ENCODE peak calls at places on chromosomes 11 and 22, in four cellular contexts. X is OCI-LY7; G is effector memory CD4-positive, alpha-beta T cell; U is MM.1S. R is an unnamed sample.
A peak's percentile ranks its signal among the peaks of the same experiment; 100 is the strongest.

GRCh38 chr11:11989774-11990744 is 18.4 kb downstream of the DKK3 start:
- DNase-seq in X (no peak), G (no peak), U (no peak), R (no peak)

GRCh38 chr11:1072116-1072820 is 2.4 kb upstream of the MUC2 start:
- DNase-seq in G (no peak), U (no peak), X (no peak), R (peak; percentile 58)

GRCh38 chr11:32109596-32109995 is 18.7 kb downstream of the RCN1 start:
- DNase-seq in X (no peak), G (no peak), U (no peak), R (no peak)

GRCh38 chr22:20562607-20563463 is 55.4 kb downstream of the MED15 start:
- DNase-seq in X (no peak), U (no peak), G (no peak), R (no peak)

GRCh38 chr11:67484847-67485311 is 2.1 kb downstream of the AIP start:
- DNase-seq in X (peak; percentile 85), G (peak; percentile 54), U (no peak), R (no peak)

GRCh38 chr11:20363149-20363499 is 390 bp upstream of the HTATIP2 start:
- DNase-seq in X (no peak), G (no peak), U (no peak), R (no peak)

GRCh38 chr11:66467034-66467659 is 442 bp downstream of the PELI3 start:
- DNase-seq in X (no peak), G (no peak), U (peak; percentile 29), R (no peak)

GRCh38 chr11:118572914-118573550 is 823 bp downstream of the ARCN1 start:
- DNase-seq in U (peak; percentile 28), X (peak; percentile 51), G (peak; percentile 28), R (no peak)

GRCh38 chr11:57779275-57779674 is 17.7 kb downstream of the CTNND1 start:
- DNase-seq in G (no peak), X (no peak), U (no peak), R (no peak)

GRCh38 chr11:29279716-29280115 is 737.1 kb downstream of the KCNA4 start:
- DNase-seq in X (no peak), U (no peak), G (no peak), R (no peak)

GRCh38 chr11:87560352-87560751 is 522.6 kb downstream of the TMEM135 start:
- DNase-seq in G (no peak), U (no peak), X (no peak), R (no peak)

GRCh38 chr22:45006873-45007246 is 2.9 kb downstream of the PHF21B start:
- DNase-seq in U (no peak), G (no peak), X (no peak), R (no peak)

GRCh38 chr11:78961938-78962701 is 387.5 kb upstream of the NARS2 start:
- DNase-seq in G (no peak), U (no peak), X (no peak), R (no peak)

GRCh38 chr11:133945087-133945974 is 11.4 kb downstream of the IGSF9B start:
- DNase-seq in X (no peak), G (peak; percentile 76), U (no peak), R (no peak)

GRCh38 chr11:12674936-12675696 is 895 bp downstream of the TEAD1 start:
- DNase-seq in U (peak; percentile 34), G (no peak), X (peak; percentile 12), R (no peak)

GRCh38 chr11:123493393-123494063 is 63.5 kb downstream of the GRAMD1B start:
- DNase-seq in U (no peak), G (no peak), X (no peak), R (no peak)

GRCh38 chr11:18427240-18427639 is 15.1 kb downstream of the LDHC start:
- DNase-seq in G (no peak), X (no peak), U (no peak), R (no peak)

GRCh38 chr11:65391007-65391406 is 4.6 kb downstream of the FRMD8 start:
- DNase-seq in U (no peak), X (no peak), G (no peak), R (no peak)

GRCh38 chr22:39665229-39665628 is 94.7 kb downstream of the CACNA1I start:
- DNase-seq in G (no peak), U (no peak), X (no peak), R (no peak)

GRCh38 chr11:102869354-102869753 is 5.4 kb downstream of the MMP12 start:
- DNase-seq in X (no peak), U (no peak), G (no peak), R (no peak)

GRCh38 chr22:50626856-50627451 is 998 bp downstream of the ARSA start:
- DNase-seq in X (no peak), U (no peak), G (no peak), R (peak; percentile 50)

GRCh38 chr11:19679952-19680823 is 32.4 kb upstream of the NAV2 start:
- DNase-seq in G (no peak), U (no peak), X (no peak), R (peak; percentile 94)

GRCh38 chr11:1480555-1481482 is 5.8 kb downstream of the MOB2 start:
- DNase-seq in G (no peak), X (no peak), U (no peak), R (no peak)

GRCh38 chr11:125517116-125517804 is 21.2 kb upstream of the FEZ1 start:
- DNase-seq in X (no peak), U (peak; percentile 37), G (no peak), R (no peak)

GRCh38 chr11:4181780-4182721 is 87.5 kb downstream of the RRM1 start:
- DNase-seq in X (peak; percentile 66), G (no peak), U (peak; percentile 78), R (no peak)

GRCh38 chr11:2318123-2318522 is 16.3 kb downstream of the TSPAN32 start:
- DNase-seq in G (no peak), X (no peak), U (no peak), R (no peak)

GRCh38 chr11:130904380-130904779 is 11.9 kb downstream of the SNX19 start:
- DNase-seq in X (no peak), G (no peak), U (peak; percentile 20), R (no peak)

GRCh38 chr11:2271077-2271326 is 614 bp upstream of the ASCL2 start:
- DNase-seq in U (no peak), G (no peak), X (no peak), R (peak; percentile 49)

GRCh38 chr11:62555464-62556092 is 9.0 kb upstream of the AHNAK start:
- DNase-seq in U (peak; percentile 72), X (peak; percentile 52), G (peak; percentile 73), R (no peak)

GRCh38 chr11:62559204-62559603 is 12.6 kb upstream of the AHNAK start:
- DNase-seq in X (no peak), U (no peak), G (no peak), R (no peak)

GRCh38 chr11:62556102-62556871 is 9.7 kb upstream of the AHNAK start:
- DNase-seq in U (peak; percentile 85), X (peak; percentile 62), G (peak; percentile 83), R (peak; percentile 99)

GRCh38 chr11:62558669-62559068 is 12.1 kb upstream of the AHNAK start:
- DNase-seq in G (no peak), X (no peak), U (no peak), R (no peak)

DNA sequence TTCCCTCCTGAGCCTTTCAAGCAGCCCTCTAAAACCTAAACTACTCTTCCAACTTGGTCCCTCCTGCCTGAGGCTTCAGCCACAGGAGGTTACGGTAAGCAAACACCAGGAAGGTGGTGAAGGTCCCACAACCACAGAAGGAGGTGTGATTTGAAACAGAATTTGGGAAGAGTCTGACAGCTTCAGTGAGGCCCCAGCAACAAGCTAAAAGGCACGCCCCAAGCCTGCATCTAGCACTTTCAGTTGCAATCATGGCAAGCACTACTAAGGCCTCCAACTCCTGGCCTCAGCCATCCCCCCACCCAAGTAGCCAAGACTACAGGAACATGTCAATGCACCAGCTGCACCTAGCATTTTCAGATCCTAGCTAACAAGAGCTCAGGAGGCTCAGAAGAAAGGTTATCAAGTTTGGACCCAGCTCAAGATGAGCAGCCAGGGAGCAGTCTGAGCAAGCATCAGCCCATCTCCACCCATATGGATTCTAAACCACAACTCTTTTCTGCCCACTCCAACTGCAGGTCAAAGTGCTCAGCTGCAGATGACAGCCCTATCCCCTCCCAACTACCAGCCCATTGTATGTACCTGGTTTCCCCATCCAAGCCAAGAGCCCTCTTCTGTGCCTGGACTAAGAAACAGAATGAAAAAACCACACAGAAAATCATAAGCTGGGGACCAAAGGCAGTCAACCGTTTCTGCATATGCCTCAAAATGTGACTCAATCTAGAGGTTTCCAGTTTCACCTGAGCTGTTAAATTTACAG is 10.4 kb upstream of the AHNAK start:
- DNase-seq in X (no peak), G (no peak), U (peak; percentile 85), R (no peak)
- H3K4me3 ChIP-seq in X (no peak overlapping the region), G (peak overlapping the region; percentile 44), U (peak overlapping the region; percentile 29), R (no peak overlapping the region)

GRCh38 chr22:47384977-47385376 is 622.5 kb downstream of the TBC1D22A start:
- DNase-seq in G (no peak), X (no peak), U (no peak), R (peak; percentile 34)

GRCh38 chr22:47381240-47381639 is 618.8 kb downstream of the TBC1D22A start:
- DNase-seq in U (no peak), G (no peak), X (no peak), R (peak; percentile 24)

GRCh38 chr22:47380692-47381091 is 618.2 kb downstream of the TBC1D22A start:
- DNase-seq in U (no peak), G (no peak), X (no peak), R (peak; percentile 14)

GRCh38 chr22:47379037-47379436 is 616.6 kb downstream of the TBC1D22A start:
- DNase-seq in U (no peak), G (no peak), X (no peak), R (peak; percentile 16)

GRCh38 chr22:47382164-47382890 is 619.9 kb downstream of the TBC1D22A start:
- DNase-seq in X (no peak), G (no peak), U (no peak), R (peak; percentile 30)
- H3K9me3 ChIP-seq in X (no peaks in the 10 kb centered on the region), G (no peaks in the 10 kb centered on the region), U (no peaks in the 10 kb centered on the region), R (no peaks in the 10 kb centered on the region)

GRCh38 chr22:37775785-37776638 is 31.7 kb upstream of the GCAT start:
- DNase-seq in X (no peak), U (no peak), G (no peak), R (no peak)

GRCh38 chr22:37781434-37782059 is 26.2 kb upstream of the GCAT start:
- DNase-seq in X (peak; percentile 19), U (no peak), G (no peak), R (no peak)

GRCh38 chr22:37777122-37777687 is 30.5 kb upstream of the GCAT start:
- DNase-seq in U (peak; percentile 66), X (peak; percentile 47), G (no peak), R (peak; percentile 91)

GRCh38 chr22:37776639-37777005 is 31.1 kb upstream of the GCAT start:
- DNase-seq in X (no peak), G (no peak), U (no peak), R (no peak)

DNA sequence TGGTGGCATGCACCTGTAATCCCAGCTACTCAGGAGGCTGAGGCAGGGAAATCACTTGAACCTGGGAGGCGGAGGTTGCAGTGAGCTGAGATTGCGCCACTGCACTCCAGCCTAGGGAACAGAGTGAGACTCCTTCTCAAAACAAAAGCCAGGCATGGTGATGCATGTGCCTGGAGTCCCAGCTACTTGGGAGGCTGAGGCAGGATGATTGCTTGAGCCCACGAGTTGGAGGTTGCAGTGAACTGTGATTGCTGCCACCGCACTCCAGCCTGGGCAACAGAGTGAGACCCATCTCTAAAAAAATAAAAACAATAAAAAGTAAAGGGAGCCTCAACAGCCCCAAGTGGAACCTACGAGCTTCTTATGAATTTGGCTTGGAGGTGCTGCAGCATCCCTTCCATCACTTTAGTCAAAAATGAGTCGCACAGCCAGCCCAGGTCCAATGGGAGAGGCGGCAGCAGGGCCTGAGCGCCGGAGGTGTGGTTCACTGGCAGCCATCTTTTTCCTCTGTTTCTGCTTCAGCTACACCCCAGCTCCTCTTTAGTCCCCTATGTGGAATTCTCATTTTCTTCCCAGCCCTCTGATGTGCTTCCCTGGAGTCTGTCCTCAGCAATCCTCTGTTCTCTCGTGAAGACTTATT is 29.2 kb upstream of the GCAT start:
- DNase-seq in U (no peak), X (no peak), G (no peak), R (no peak)
- H3K4me3 ChIP-seq in U (no peak overlapping the region), X (no peak overlapping the region), G (no peak overlapping the region), R (no peak overlapping the region)

GRCh38 chr11:101584129-101584515 is 315 bp upstream of the TRPC6 start:
- DNase-seq in U (no peak), G (no peak), X (no peak), R (no peak)
- H3K9me3 ChIP-seq in U (no peaks in the 10 kb centered on the region), G (no peaks in the 10 kb centered on the region), X (peaks cover 12% of the 10 kb centered on the region), R (no peaks in the 10 kb centered on the region)